ENCODE peak calls at places on chromosomes 3 and 15, in five cellular contexts. O is H1, G is GM12878, A is K562, K is HepG2. C is an unnamed sample.

GRCh38 chr3:18153571-18154173 is 271.5 kb downstream of the SATB1 start:
- DNase-seq in K (no peak), A (no peak), O (no peak), G (no peak), C (no peak)

GRCh38 chr3:176293277-176293676 is 904.0 kb downstream of the TBL1XR1 start:
- DNase-seq in K (no peak), G (no peak), A (no peak), O (no peak), C (no peak)

GRCh38 chr15:79004336-79004735 is 59.5 kb upstream of the CTSH start:
- DNase-seq in A (peak), K (peak), O (no peak), G (peak), C (no peak)

GRCh38 chr15:65519781-65520299 is 2.4 kb upstream of the DPP8 start:
- DNase-seq in G (no peak), K (no peak), A (no peak), O (no peak), C (no peak)

GRCh38 chr3:197336348-197336747 is 37.9 kb upstream of the DLG1 start:
- DNase-seq in A (no peak), G (no peak), K (no peak), O (no peak), C (no peak)

GRCh38 chr15:63612300-63612699 is 15.1 kb downstream of the FBXL22 start:
- DNase-seq in K (no peak), A (no peak), O (no peak), G (no peak), C (no peak)

GRCh38 chr15:99741835-99742234 is 8.6 kb upstream of the LYSMD4 start:
- DNase-seq in A (no peak), G (no peak), K (no peak), O (peak), C (no peak)

GRCh38 chr15:60804986-60805949 is 326.3 kb upstream of the ICE2 start:
- DNase-seq in A (no peak), K (no peak), G (no peak), O (peak), C (peak)

GRCh38 chr3:18443670-18444596 is 18.8 kb upstream of the SATB1 start:
- DNase-seq in K (no peak), A (no peak), G (no peak), O (peak), C (peak)

GRCh38 chr3:10185804-10186762 is 21.4 kb downstream of the IRAK2 start:
- DNase-seq in G (no peak), O (no peak), A (no peak), K (no peak), C (no peak)

GRCh38 chr3:47414666-47415587 is 34.1 kb downstream of the PTPN23 start:
- DNase-seq in O (no peak), G (no peak), A (no peak), K (no peak), C (no peak)

GRCh38 chr3:60552581-60552980 is 698.7 kb downstream of the FHIT start:
- DNase-seq in A (no peak), O (no peak), G (no peak), K (no peak), C (no peak)

GRCh38 chr15:48703544-48703943 is 58.0 kb upstream of the FBN1 start:
- DNase-seq in A (no peak), K (no peak), G (no peak), O (no peak), C (no peak)

GRCh38 chr3:152172465-152172864 is 96.3 kb upstream of the MBNL1 start:
- DNase-seq in K (no peak), A (no peak), O (no peak), G (no peak), C (no peak)

GRCh38 chr3:129346690-129347440 is 68.2 kb downstream of the HMCES start:
- DNase-seq in K (no peak), O (no peak), A (no peak), G (no peak), C (no peak)

GRCh38 chr15:33871911-33872760 is 96.2 kb upstream of the CHRM5 start:
- DNase-seq in K (no peak), G (no peak), A (no peak), O (no peak), C (no peak)

GRCh38 chr15:92624401-92624991 is 31.1 kb downstream of the FAM174B start:
- DNase-seq in G (no peak), K (no peak), A (no peak), O (no peak), C (no peak)

GRCh38 chr15:62758126-62758951 is 284.2 kb upstream of the TPM1 start:
- DNase-seq in A (no peak), K (peak), G (no peak), O (no peak), C (no peak)

GRCh38 chr15:64950888-64951287 is 38.8 kb downstream of the SPG21 start:
- DNase-seq in K (no peak), O (peak), A (no peak), G (no peak), C (no peak)

GRCh38 chr3:51706788-51707731 is at the start of gene GRM2:
- DNase-seq in G (no peak), O (peak), K (peak), A (peak), C (peak)

GRCh38 chr15:58459045-58459444 is 27.3 kb downstream of the LIPC start:
- DNase-seq in O (no peak), G (no peak), K (no peak), A (no peak), C (no peak)

GRCh38 chr3:141979050-141979671 is 102.7 kb downstream of the ATP1B3 start:
- DNase-seq in O (no peak), G (no peak), A (no peak), K (no peak), C (no peak)

GRCh38 chr3:39189648-39190269 is 2.6 kb downstream of the XIRP1 start:
- DNase-seq in K (peak), A (peak), O (peak), G (peak), C (peak)

GRCh38 chr3:195208631-195209030 is 62.3 kb downstream of the XXYLT1 start:
- DNase-seq in G (no peak), K (no peak), O (peak), A (no peak), C (no peak)

GRCh38 chr3:150744041-150745026 is 18.6 kb downstream of the SIAH2 start:
- DNase-seq in O (no peak), G (no peak), K (no peak), A (no peak), C (no peak)

GRCh38 chr3:53843195-53844177 is 2.7 kb downstream of the CHDH start:
- DNase-seq in A (no peak), K (no peak), G (peak), O (no peak), C (no peak)

GRCh38 chr3:10280177-10280529 is 12.6 kb downstream of the GHRL start:
- DNase-seq in K (no peak), O (no peak), A (no peak), G (no peak), C (no peak)

GRCh38 chr15:52292780-52293392 is 2.7 kb downstream of the MYO5C start:
- DNase-seq in A (no peak), G (no peak), K (no peak), O (no peak), C (no peak)

GRCh38 chr3:13217736-13218540 is 144.7 kb upstream of the IQSEC1 start:
- DNase-seq in A (no peak), O (no peak), G (no peak), K (peak), C (no peak)

GRCh38 chr3:185297867-185298266 is 44.0 kb upstream of the EHHADH start:
- DNase-seq in G (no peak), O (no peak), A (peak), K (no peak), C (no peak)

GRCh38 chr15:77568014-77568959 is 64.4 kb downstream of the LINGO1 start:
- DNase-seq in K (peak), G (no peak), O (no peak), A (no peak), C (no peak)

GRCh38 chr15:84654689-84655453 is 788 bp upstream of the WDR73 start:
- DNase-seq in K (peak), G (no peak), A (peak), O (peak), C (peak)
- TF ChIP-seq CREB1 in K (no peak), G (peak), A (no peak), O (peak), C (no peak)

GRCh38 chr15:56215769-56216168 is 27.9 kb downstream of the RFX7 start:
- DNase-seq in O (no peak), G (no peak), K (no peak), A (no peak), C (no peak)
- TF ChIP-seq SP1 in O (no peak), G (no peak), K (no peak), A (no peak), C (no peak)

GRCh38 chr15:96093063-96093462 is 237.4 kb upstream of the NR2F2 start:
- DNase-seq in A (no peak), K (no peak), G (no peak), O (no peak), C (no peak)
- TF ChIP-seq CREB1 in A (no peak), K (no peak), G (no peak), O (no peak), C (no peak)

GRCh38 chr3:133977568-133977967 is 52.2 kb downstream of the SLCO2A1 start:
- DNase-seq in G (no peak), K (no peak), O (no peak), A (no peak), C (no peak)
- TF ChIP-seq SP1 in G (no peak), K (no peak), O (no peak), A (no peak), C (no peak)

GRCh38 chr3:138417559-138417982 is 16.8 kb upstream of the ESYT3 start:
- DNase-seq in O (peak), A (peak), K (peak), G (no peak), C (peak)
- TF ChIP-seq CREB1 in O (no peak), A (no peak), K (no peak), G (no peak), C (no peak)

C was measured in WTC11.